ENCODE peak calls at places on chromosomes 16 and 17, in seven cellular contexts. T is A549, H is GM12878, J is IMR-90, U is K562, O is H1, G is SK-N-SH. D is an unnamed sample.

GRCh38 chr16:27515874-27516353 is 33.8 kb downstream of the GTF3C1 start:
- DNase-seq in H (no peak), T (peak; percentile 48), U (peak; percentile 62), J (no peak), G (peak; percentile 68), O (peak; percentile 39), D (peak; percentile 36)

GRCh38 chr16:22370038-22370541 is 4.3 kb downstream of the CDR2 start:
- DNase-seq in T (no peak), U (no peak), G (no peak), J (peak; percentile 95), H (no peak), O (no peak), D (peak; percentile 46)

GRCh38 chr16:70253291-70254094 is 1.8 kb upstream of the EXOSC6 start:
- DNase-seq in H (no peak), O (no peak), U (peak; percentile 44), G (peak; percentile 62), J (peak; percentile 36), T (peak; percentile 61), D (peak; percentile 45)

GRCh38 chr16:81748476-81749198 is 30.5 kb upstream of the PLCG2 start:
- DNase-seq in G (no peak), O (no peak), J (no peak), U (no peak), H (peak; percentile 47), T (no peak), D (no peak)

GRCh38 chr17:75404223-75404738 is 1.2 kb downstream of the GRB2 start:
- DNase-seq in U (peak; percentile 51), O (no peak), H (no peak), J (peak; percentile 83), T (peak; percentile 86), G (peak; percentile 87), D (peak; percentile 83)

GRCh38 chr17:71361691-71362450 is 758.9 kb upstream of the SOX9 start:
- DNase-seq in H (no peak), J (peak; percentile 81), G (no peak), U (no peak), O (no peak), T (no peak), D (no peak)

GRCh38 chr17:17971431-17972125 is 622 bp downstream of the TOM1L2 start:
- DNase-seq in T (peak; percentile 22), J (no peak), O (no peak), U (no peak), H (no peak), G (peak; percentile 52), D (no peak)

GRCh38 chr17:45857977-45858708 is 13.5 kb downstream of the SPPL2C start:
- DNase-seq in O (no peak), J (peak; percentile 12), H (no peak), G (no peak), T (no peak), U (peak; percentile 55), D (peak; percentile 40)

GRCh38 chr17:16027708-16028584 is 28.3 kb downstream of the TTC19 start:
- DNase-seq in O (no peak), U (peak; percentile 43), G (no peak), T (peak; percentile 92), H (peak; percentile 19), J (peak; percentile 97), D (peak; percentile 48)

GRCh38 chr17:55580596-55581133 is 69.4 kb upstream of the SMIM36 start:
- DNase-seq in O (no peak), J (no peak), U (no peak), H (peak; percentile 16), G (no peak), T (no peak), D (no peak)

GRCh38 chr17:7711356-7711755 is 6.2 kb upstream of the DNAH2 start:
- DNase-seq in T (peak; percentile 54), U (peak; percentile 52), H (no peak), J (no peak), G (peak; percentile 60), O (no peak), D (no peak)

GRCh38 chr16:4886151-4886550 is 38.9 kb downstream of the UBN1 start:
- DNase-seq in G (no peak), H (no peak), U (peak; percentile 67), O (no peak), J (no peak), T (no peak), D (no peak)

GRCh38 chr17:72705905-72706395 is 386.5 kb downstream of the SLC39A11 start:
- DNase-seq in U (no peak), G (no peak), H (no peak), J (no peak), O (no peak), T (no peak), D (no peak)

GRCh38 chr17:65230040-65230439 is 92.9 kb downstream of the RGS9 start:
- DNase-seq in J (no peak), O (no peak), H (no peak), U (peak; percentile 39), T (peak; percentile 35), G (no peak), D (no peak)

GRCh38 chr16:56382901-56383355 is 42.4 kb downstream of the AMFR start:
- DNase-seq in T (peak; percentile 65), U (no peak), H (no peak), G (no peak), O (no peak), J (peak; percentile 87), D (peak; percentile 56)

GRCh38 chr17:29914819-29915537 is 15.1 kb downstream of the SSH2 start:
- DNase-seq in J (no peak), T (no peak), H (no peak), O (no peak), U (no peak), G (no peak), D (no peak)

GRCh38 chr17:36592711-36593321 is 1.1 kb downstream of the DHRS11 start:
- DNase-seq in H (no peak), O (no peak), G (no peak), T (no peak), J (no peak), U (no peak), D (peak; percentile 41)

GRCh38 chr16:29662000-29662728 is 883 bp upstream of the SPN start:
- DNase-seq in T (no peak), J (no peak), U (no peak), O (no peak), H (peak; percentile 72), G (no peak), D (no peak)

GRCh38 chr16:88626646-88627045 is 11.7 kb upstream of the IL17C start:
- DNase-seq in U (no peak), J (no peak), O (no peak), G (no peak), H (no peak), T (no peak), D (no peak)

GRCh38 chr16:12426122-12426521 is 377.6 kb downstream of the CPPED1 start:
- DNase-seq in U (peak; percentile 43), O (no peak), J (peak; percentile 26), G (peak; percentile 54), H (no peak), T (no peak), D (no peak)

GRCh38 chr17:58344047-58344790 is 7.8 kb downstream of the SUPT4H1 start:
- DNase-seq in U (no peak), H (peak; percentile 98), T (no peak), J (no peak), G (no peak), O (no peak), D (no peak)

GRCh38 chr16:49353650-49354049 is 20.0 kb upstream of the C16orf78 start:
- DNase-seq in O (no peak), H (no peak), J (no peak), G (no peak), T (no peak), U (no peak), D (no peak)

GRCh38 chr16:49356728-49357488 is 16.7 kb upstream of the C16orf78 start:
- DNase-seq in H (no peak), T (no peak), O (no peak), G (no peak), U (no peak), J (no peak), D (no peak)

GRCh38 chr16:49354101-49354500 is 19.5 kb upstream of the C16orf78 start:
- DNase-seq in H (no peak), T (no peak), J (no peak), O (no peak), G (no peak), U (no peak), D (no peak)

GRCh38 chr16:49354991-49355390 is 18.6 kb upstream of the C16orf78 start:
- DNase-seq in G (no peak), J (no peak), T (no peak), U (no peak), O (no peak), H (no peak), D (no peak)

GRCh38 chr16:49355923-49356665 is 17.5 kb upstream of the C16orf78 start:
- DNase-seq in J (no peak), G (no peak), H (no peak), U (no peak), T (no peak), O (no peak), D (no peak)
- TF ChIP-seq RFX5 in J (no peak), G (no peak), H (no peak), U (no peak), T (no peak), O (no peak), D (no peak)

GRCh38 chr16:79045191-79045590 is 555.3 kb downstream of the MAF start:
- DNase-seq in G (no peak), U (no peak), O (no peak), J (no peak), H (no peak), T (no peak), D (no peak)
- TF ChIP-seq RFX5 in G (no peak), U (no peak), O (no peak), J (no peak), H (no peak), T (no peak), D (no peak)

DNA sequence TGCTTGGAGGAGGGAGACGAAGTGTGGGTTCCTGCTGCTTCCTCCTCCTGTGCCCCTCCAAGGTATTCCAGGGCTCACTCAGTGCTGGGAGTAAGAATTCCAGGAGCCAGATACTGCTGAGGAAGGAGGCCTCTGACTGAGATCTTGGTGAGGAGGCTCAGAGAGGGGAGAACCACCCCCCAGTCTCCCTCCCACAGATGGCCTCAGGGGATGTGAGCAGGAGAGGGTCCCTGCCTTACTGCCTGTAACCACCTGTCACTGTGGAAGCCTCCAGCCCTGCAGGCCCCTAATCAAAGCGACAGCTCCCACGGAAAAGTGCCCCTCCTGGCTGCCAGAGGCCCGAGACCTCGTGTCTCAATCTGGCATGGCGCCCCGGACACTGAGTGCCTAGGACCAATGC is 7.6 kb upstream of the C17orf113 start:
- DNase-seq in T (no peak), J (no peak), U (no peak), O (no peak), H (no peak), G (no peak), D (no peak)
- TF ChIP-seq RFX5 in T (no peak), J (no peak), U (no peak), O (no peak), H (no peak), G (no peak), D (no peak)

DNA sequence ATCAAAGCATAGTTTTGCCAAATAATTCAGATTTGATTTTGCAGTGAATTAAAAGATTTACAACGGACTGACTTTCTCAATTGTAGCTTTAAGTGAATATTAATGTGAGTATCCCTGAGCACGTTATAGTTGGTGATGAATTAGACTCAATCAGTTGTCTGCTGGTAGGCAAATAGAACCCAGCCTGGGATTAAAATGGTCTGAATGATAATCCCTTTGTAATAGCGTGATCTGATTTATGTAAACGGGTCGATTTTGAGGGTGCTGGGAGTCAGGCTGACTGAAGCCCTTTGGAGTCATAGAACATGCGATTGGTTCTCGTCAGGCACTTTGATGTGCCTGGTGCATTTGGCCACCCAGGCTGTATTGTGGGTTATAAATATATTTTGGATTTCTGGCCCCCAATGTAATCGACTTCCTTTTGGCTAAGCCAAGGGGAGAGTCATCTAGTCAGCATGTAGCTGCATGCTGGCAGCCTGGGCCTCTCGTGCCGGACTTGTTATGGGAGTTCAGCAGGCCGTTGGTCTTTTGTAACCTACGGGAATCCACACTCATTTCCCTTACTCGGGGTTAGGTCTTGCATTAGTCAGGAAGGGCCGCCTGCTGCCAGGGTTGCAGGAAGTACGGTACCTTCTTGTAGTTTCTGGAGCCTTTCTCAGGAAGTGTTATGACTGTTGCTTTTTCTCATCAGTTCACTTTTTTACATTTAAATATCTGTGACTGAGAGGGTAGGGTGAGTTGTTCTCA is 5.4 kb downstream of the PGS1 start:
- DNase-seq in J (peak; percentile 100), O (no peak), U (no peak), H (peak; percentile 74), T (no peak), G (no peak), D (no peak)
- TF ChIP-seq RFX5 in J (no peak), O (no peak), U (no peak), H (no peak), T (no peak), G (no peak), D (no peak)